ENCODE peak calls at places on chromosomes 4 and X, in nine cellular contexts. P is NCI-H1105; Y is GM10248; M is memory B cell; Z is naive thymus-derived CD4-positive, alpha-beta T cell; J is foreskin fibroblast; R is thoracic aorta; U is iPS-NIHi11; A is NAMALWA. D is an unnamed sample.

GRCh38 chrX:97238632-97239031 is 354.9 kb downstream of the RPA4 start:
- DNase-seq in P (no peak), Y (no peak), M (no peak), Z (no peak), J (peak), R (no peak), U (no peak), A (no peak), D (no peak)

GRCh38 chr4:38319456-38320348 is 344.3 kb upstream of the KLF3 start:
- DNase-seq in P (peak), Y (peak), M (peak), Z (peak), J (peak), R (peak), U (peak), A (peak), D (peak)

GRCh38 chr4:128381748-128382559 is 94.3 kb upstream of the PGRMC2 start:
- DNase-seq in P (no peak), Y (no peak), M (no peak), Z (no peak), J (no peak), R (no peak), U (no peak), A (no peak), D (no peak)

GRCh38 chr4:26197018-26197779 is 123.6 kb upstream of the RBPJ start:
- DNase-seq in P (no peak), Y (peak), M (no peak), Z (peak), J (peak), R (no peak), U (no peak), A (no peak), D (no peak)

GRCh38 chr4:13143704-13144103 is 340.4 kb downstream of the RAB28 start:
- DNase-seq in P (no peak), Y (no peak), M (no peak), Z (no peak), J (no peak), R (no peak), U (no peak), A (no peak), D (no peak)

GRCh38 chrX:40145001-40145631 is 47.4 kb upstream of the BCOR start:
- DNase-seq in P (peak), Y (no peak), M (no peak), Z (no peak), J (no peak), R (no peak), U (no peak), A (no peak), D (no peak)

GRCh38 chrX:135484636-135485289 is 35.7 kb upstream of the INTS6L start:
- DNase-seq in P (no peak), Y (peak), M (no peak), Z (peak), J (peak), R (no peak), U (peak), A (peak), D (no peak)

GRCh38 chrX:107465932-107466620 is 16.6 kb downstream of the FRMPD3 start:
- DNase-seq in P (no peak), Y (no peak), M (no peak), Z (no peak), J (no peak), R (no peak), U (no peak), A (no peak), D (no peak)

GRCh38 chr4:16391196-16391595 is 164.9 kb upstream of the TAPT1 start:
- DNase-seq in P (no peak), Y (no peak), M (no peak), Z (no peak), J (no peak), R (no peak), U (no peak), A (no peak), D (no peak)

GRCh38 chrX:41666251-41666650 is 22.5 kb upstream of the GPR34 start:
- DNase-seq in P (no peak), Y (no peak), M (no peak), Z (no peak), J (no peak), R (no peak), U (no peak), A (no peak), D (no peak)

GRCh38 chr4:56212774-56213173 is 174.5 kb downstream of the AASDH start:
- DNase-seq in P (no peak), Y (no peak), M (no peak), Z (no peak), J (no peak), R (no peak), U (no peak), A (no peak), D (no peak)

GRCh38 chrX:46573331-46573895 is at the start of gene CHST7:
- DNase-seq in P (peak), Y (peak), M (peak), Z (peak), J (peak), R (peak), U (peak), A (peak), D (peak)

GRCh38 chr4:41339812-41340809 is 83.4 kb downstream of the UCHL1 start:
- DNase-seq in P (no peak), Y (no peak), M (no peak), Z (no peak), J (peak), R (no peak), U (peak), A (no peak), D (no peak)

GRCh38 chrX:129523076-129524055 is at the start of gene SMARCA1:
- DNase-seq in P (no peak), Y (peak), M (peak), Z (peak), J (peak), R (no peak), U (peak), A (no peak), D (peak)

D was measured in SHP77.